ENCODE peak calls at places on chromosomes 11 and 22, in five cellular contexts. One of them, this sample, is unnamed.

GRCh38 chr22:44003776-44004460 is 20.2 kb upstream of the PARVB start:
- DNase-seq in GM23248: no peak
- DNase-seq in fibroblast of lung: no peak
- DNase-seq in neural progenitor cell: peak
- DNase-seq in keratinocyte: no peak
- DNase-seq in this sample: no peak

GRCh38 chr22:44972363-44973083 is 37.3 kb downstream of the PHF21B start:
- DNase-seq in GM23248: no peak
- DNase-seq in fibroblast of lung: peak
- DNase-seq in neural progenitor cell: no peak
- DNase-seq in keratinocyte: no peak
- DNase-seq in this sample: no peak

GRCh38 chr11:45596571-45596970 is 68.9 kb downstream of the CHST1 start:
- DNase-seq in GM23248: no peak
- DNase-seq in fibroblast of lung: no peak
- DNase-seq in neural progenitor cell: no peak
- DNase-seq in keratinocyte: no peak
- DNase-seq in this sample: no peak

GRCh38 chr11:81658722-81659121 is 1074.9 kb downstream of the FAM181B start:
- DNase-seq in GM23248: peak
- DNase-seq in fibroblast of lung: peak
- DNase-seq in neural progenitor cell: peak
- DNase-seq in keratinocyte: no peak
- DNase-seq in this sample: no peak

GRCh38 chr11:65851083-65851579 is 6.8 kb downstream of the CFL1 start:
- DNase-seq in GM23248: no peak
- DNase-seq in fibroblast of lung: no peak
- DNase-seq in neural progenitor cell: peak
- DNase-seq in keratinocyte: no peak
- DNase-seq in this sample: no peak

GRCh38 chr11:79485694-79486093 is 44.9 kb upstream of the TENM4 start:
- DNase-seq in GM23248: no peak
- DNase-seq in fibroblast of lung: no peak
- DNase-seq in neural progenitor cell: peak
- DNase-seq in keratinocyte: no peak
- DNase-seq in this sample: no peak

GRCh38 chr22:42780070-42780540 is 59.4 kb upstream of the A4GALT start:
- DNase-seq in GM23248: peak
- DNase-seq in fibroblast of lung: peak
- DNase-seq in neural progenitor cell: peak
- DNase-seq in keratinocyte: peak
- DNase-seq in this sample: peak

GRCh38 chr11:9719949-9720646 is 56.2 kb downstream of the SWAP70 start:
- DNase-seq in GM23248: peak
- DNase-seq in fibroblast of lung: no peak
- DNase-seq in neural progenitor cell: no peak
- DNase-seq in keratinocyte: no peak
- DNase-seq in this sample: peak

GRCh38 chr11:133997556-133997955 is 40.8 kb upstream of the IGSF9B start:
- DNase-seq in GM23248: no peak
- DNase-seq in fibroblast of lung: no peak
- DNase-seq in neural progenitor cell: no peak
- DNase-seq in keratinocyte: no peak
- DNase-seq in this sample: no peak

GRCh38 chr11:65499713-65500261 is 942 bp downstream of the MALAT1 start:
- DNase-seq in GM23248: no peak
- DNase-seq in fibroblast of lung: no peak
- DNase-seq in neural progenitor cell: no peak
- DNase-seq in keratinocyte: no peak
- DNase-seq in this sample: no peak

GRCh38 chr22:34278121-34278520 is 357.8 kb upstream of the LARGE1 start:
- DNase-seq in GM23248: no peak
- DNase-seq in fibroblast of lung: no peak
- DNase-seq in neural progenitor cell: no peak
- DNase-seq in keratinocyte: no peak
- DNase-seq in this sample: no peak

GRCh38 chr11:83819936-83820549 is 533.9 kb upstream of the CCDC90B start:
- DNase-seq in GM23248: peak
- DNase-seq in fibroblast of lung: peak
- DNase-seq in neural progenitor cell: peak
- DNase-seq in keratinocyte: no peak
- DNase-seq in this sample: peak

GRCh38 chr11:37504925-37505324 is 906.9 kb upstream of the RAG2 start:
- DNase-seq in GM23248: peak
- DNase-seq in fibroblast of lung: peak
- DNase-seq in neural progenitor cell: no peak
- DNase-seq in keratinocyte: peak
- DNase-seq in this sample: no peak

GRCh38 chr11:68270334-68271022 is 1.3 kb downstream of the C11orf24 start:
- DNase-seq in GM23248: no peak
- DNase-seq in fibroblast of lung: no peak
- DNase-seq in neural progenitor cell: no peak
- DNase-seq in keratinocyte: no peak
- DNase-seq in this sample: no peak

GRCh38 chr11:117191680-117192400 is 7.3 kb upstream of the TAGLN start:
- DNase-seq in GM23248: no peak
- DNase-seq in fibroblast of lung: no peak
- DNase-seq in neural progenitor cell: no peak
- DNase-seq in keratinocyte: no peak
- DNase-seq in this sample: no peak

GRCh38 chr11:84564180-84564866 is 1062.8 kb downstream of the DLG2 start:
- DNase-seq in GM23248: peak
- DNase-seq in fibroblast of lung: peak
- DNase-seq in neural progenitor cell: peak
- DNase-seq in keratinocyte: no peak
- DNase-seq in this sample: no peak

GRCh38 chr11:62186195-62186594 is 3.8 kb upstream of the SCGB1D1 start:
- DNase-seq in GM23248: no peak
- DNase-seq in fibroblast of lung: no peak
- DNase-seq in neural progenitor cell: no peak
- DNase-seq in keratinocyte: no peak
- DNase-seq in this sample: no peak

GRCh38 chr11:132099692-132100091 is 729.3 kb downstream of the NTM start:
- DNase-seq in GM23248: peak
- DNase-seq in fibroblast of lung: no peak
- DNase-seq in neural progenitor cell: peak
- DNase-seq in keratinocyte: no peak
- DNase-seq in this sample: no peak

GRCh38 chr11:117300301-117300700 is 9.2 kb downstream of the BACE1-AS start:
- DNase-seq in GM23248: peak
- DNase-seq in fibroblast of lung: peak
- DNase-seq in neural progenitor cell: peak
- DNase-seq in keratinocyte: no peak
- DNase-seq in this sample: no peak

GRCh38 chr22:46107753-46108563 is 42.4 kb upstream of the PPARA start:
- DNase-seq in GM23248: peak
- DNase-seq in fibroblast of lung: no peak
- DNase-seq in neural progenitor cell: no peak
- DNase-seq in keratinocyte: no peak
- DNase-seq in this sample: no peak
- H3K4me3 ChIP-seq in GM23248: no peak
- H3K4me3 ChIP-seq in fibroblast of lung: no peak
- H3K4me3 ChIP-seq in neural progenitor cell: no peak
- H3K4me3 ChIP-seq in keratinocyte: no peak
- H3K4me3 ChIP-seq in this sample: no peak

GRCh38 chr22:21780259-21780658 is 44.7 kb upstream of the YPEL1 start:
- DNase-seq in GM23248: no peak
- DNase-seq in fibroblast of lung: no peak
- DNase-seq in neural progenitor cell: no peak
- DNase-seq in keratinocyte: no peak
- DNase-seq in this sample: no peak
- H3K9ac ChIP-seq in GM23248: no peak
- H3K9ac ChIP-seq in fibroblast of lung: no peak
- H3K9ac ChIP-seq in neural progenitor cell: no peak
- H3K9ac ChIP-seq in keratinocyte: no peak
- H3K9ac ChIP-seq in this sample: no peak

GRCh38 chr11:31820438-31820818 is 9.3 kb upstream of the PAX6 start:
- DNase-seq in GM23248: no peak
- DNase-seq in fibroblast of lung: no peak
- DNase-seq in neural progenitor cell: peak
- DNase-seq in keratinocyte: no peak
- DNase-seq in this sample: no peak
- TF ChIP-seq EZH2 in GM23248: peak
- TF ChIP-seq EZH2 in fibroblast of lung: peak
- TF ChIP-seq EZH2 in neural progenitor cell: no peak
- TF ChIP-seq EZH2 in keratinocyte: peak
- TF ChIP-seq EZH2 in this sample: no peak

GRCh38 chr11:93543292-93543977 is at the start of gene SMCO4:
- DNase-seq in GM23248: peak
- DNase-seq in fibroblast of lung: peak
- DNase-seq in neural progenitor cell: peak
- DNase-seq in keratinocyte: no peak
- DNase-seq in this sample: no peak

GRCh38 chr11:93542753-93543246 is 391 bp downstream of the SMCO4 start:
- DNase-seq in GM23248: peak
- DNase-seq in fibroblast of lung: no peak
- DNase-seq in neural progenitor cell: no peak
- DNase-seq in keratinocyte: no peak
- DNase-seq in this sample: no peak

GRCh38 chr11:93541154-93541553 is 2.0 kb downstream of the SMCO4 start:
- DNase-seq in GM23248: no peak
- DNase-seq in fibroblast of lung: no peak
- DNase-seq in neural progenitor cell: no peak
- DNase-seq in keratinocyte: no peak
- DNase-seq in this sample: no peak

GRCh38 chr11:93540337-93540736 is 2.9 kb downstream of the SMCO4 start:
- DNase-seq in GM23248: no peak
- DNase-seq in fibroblast of lung: no peak
- DNase-seq in neural progenitor cell: no peak
- DNase-seq in keratinocyte: no peak
- DNase-seq in this sample: no peak

DNA sequence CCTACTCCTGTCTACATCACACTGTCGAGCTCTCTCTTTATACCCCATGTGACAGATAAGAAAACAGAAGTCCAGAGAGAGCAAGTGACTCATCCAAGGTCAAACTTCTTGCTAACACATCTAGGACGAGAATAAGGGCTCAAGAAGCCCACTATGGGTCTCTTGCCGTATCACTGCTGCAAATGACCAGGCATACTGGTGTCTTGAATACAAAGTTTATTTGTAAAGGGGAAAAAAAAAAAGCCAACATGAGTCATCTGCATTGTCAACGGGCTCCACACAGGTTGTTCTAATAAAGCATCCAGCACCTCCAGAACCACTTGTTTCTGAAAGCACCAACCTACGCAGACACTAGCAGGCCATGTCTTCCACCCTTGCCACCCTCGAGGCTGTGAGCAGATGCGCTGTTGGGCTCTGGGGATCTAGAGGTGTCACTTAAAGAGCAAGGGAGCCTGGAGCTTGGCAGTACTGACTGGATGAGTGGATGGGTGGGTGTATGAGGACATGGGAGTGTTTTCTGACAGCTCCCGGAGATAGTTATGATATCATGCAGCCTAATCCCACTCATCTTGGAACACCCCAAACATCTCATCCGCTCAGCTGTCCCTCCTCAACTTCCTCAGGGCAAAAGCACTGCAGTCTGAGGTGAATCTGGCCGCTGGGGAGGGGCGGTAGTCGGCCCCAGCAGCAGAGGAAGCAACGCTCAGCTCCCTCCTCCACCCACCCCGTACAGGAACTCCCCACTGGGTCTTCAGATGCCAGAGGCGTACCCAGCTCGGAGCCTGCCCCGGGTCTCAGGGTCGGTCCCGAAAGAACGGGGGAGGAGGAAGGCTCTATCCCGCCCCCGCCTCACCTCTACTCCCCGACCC is 1.1 kb downstream of the SMCO4 start:
- DNase-seq in GM23248: peak
- DNase-seq in fibroblast of lung: peak
- DNase-seq in neural progenitor cell: peak
- DNase-seq in keratinocyte: no peak
- DNase-seq in this sample: no peak
- H3K4me3 ChIP-seq in GM23248: peak
- H3K4me3 ChIP-seq in fibroblast of lung: peak
- H3K4me3 ChIP-seq in neural progenitor cell: peak
- H3K4me3 ChIP-seq in keratinocyte: peak
- H3K4me3 ChIP-seq in this sample: peak

GRCh38 chr11:126127284-126127845 is 64.7 kb upstream of the CDON start:
- DNase-seq in GM23248: peak
- DNase-seq in fibroblast of lung: no peak
- DNase-seq in neural progenitor cell: no peak
- DNase-seq in keratinocyte: no peak
- DNase-seq in this sample: no peak

GRCh38 chr11:126121316-126121715 is 58.6 kb upstream of the CDON start:
- DNase-seq in GM23248: no peak
- DNase-seq in fibroblast of lung: no peak
- DNase-seq in neural progenitor cell: no peak
- DNase-seq in keratinocyte: no peak
- DNase-seq in this sample: no peak

GRCh38 chr11:126124284-126124683 is 61.6 kb upstream of the CDON start:
- DNase-seq in GM23248: no peak
- DNase-seq in fibroblast of lung: no peak
- DNase-seq in neural progenitor cell: no peak
- DNase-seq in keratinocyte: no peak
- DNase-seq in this sample: no peak

GRCh38 chr11:126122863-126123262 is 60.2 kb upstream of the CDON start:
- DNase-seq in GM23248: peak
- DNase-seq in fibroblast of lung: no peak
- DNase-seq in neural progenitor cell: no peak
- DNase-seq in keratinocyte: no peak
- DNase-seq in this sample: no peak

GRCh38 chr11:126123686-126124085 is 61.0 kb upstream of the CDON start:
- DNase-seq in GM23248: no peak
- DNase-seq in fibroblast of lung: no peak
- DNase-seq in neural progenitor cell: no peak
- DNase-seq in keratinocyte: no peak
- DNase-seq in this sample: no peak
- H3K9ac ChIP-seq in GM23248: no peak
- H3K9ac ChIP-seq in fibroblast of lung: no peak
- H3K9ac ChIP-seq in neural progenitor cell: no peak
- H3K9ac ChIP-seq in keratinocyte: no peak
- H3K9ac ChIP-seq in this sample: no peak

DNA sequence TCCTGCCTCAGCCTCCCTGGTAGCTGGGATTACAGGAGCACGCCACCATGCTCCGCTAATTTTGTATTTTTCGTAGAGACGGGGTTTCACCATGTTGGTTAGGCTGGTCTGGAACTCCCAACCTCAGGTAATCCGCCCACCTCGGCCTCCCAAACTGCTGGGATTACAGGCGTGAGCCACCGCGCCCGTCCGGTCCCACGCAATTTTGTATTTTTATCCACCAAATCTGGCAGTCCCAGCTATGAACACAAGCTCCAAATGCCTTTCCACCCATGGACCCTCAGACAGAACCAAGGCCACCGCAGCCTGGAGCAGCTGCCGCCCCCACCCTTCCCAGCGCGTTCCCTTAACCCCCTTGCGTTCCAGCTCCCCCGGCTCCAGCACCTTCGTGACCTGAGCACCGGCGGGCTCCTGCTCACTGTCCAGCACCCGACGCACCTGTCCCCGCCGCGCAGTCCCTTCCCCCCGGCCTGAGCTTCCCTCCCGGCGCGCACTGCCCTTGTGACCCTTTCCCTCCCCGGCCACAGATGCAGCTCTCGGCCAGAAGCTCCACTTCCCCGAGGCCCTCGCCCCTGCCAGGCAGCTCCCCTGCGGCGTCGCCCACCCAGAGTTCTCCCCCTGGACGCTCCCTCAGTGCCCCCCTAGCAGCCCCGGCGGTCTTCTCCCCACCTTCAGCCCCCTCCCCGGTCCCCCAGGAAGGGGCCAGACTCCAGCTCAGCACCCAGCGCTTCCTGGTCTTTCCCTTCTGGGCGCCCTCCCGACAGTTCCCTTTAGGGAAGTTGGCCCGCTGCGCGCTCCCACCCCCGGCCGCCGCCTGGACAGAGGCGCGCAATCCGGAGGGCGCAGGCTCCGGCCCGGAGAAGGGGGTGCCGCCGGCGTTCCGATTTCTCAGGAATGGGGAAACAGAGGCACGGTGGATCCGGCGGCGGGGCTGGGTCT is 5.6 kb upstream of the ZBED4 start:
- DNase-seq in GM23248: peak
- DNase-seq in fibroblast of lung: no peak
- DNase-seq in neural progenitor cell: peak
- DNase-seq in keratinocyte: no peak
- DNase-seq in this sample: no peak
- TF ChIP-seq EZH2 in GM23248: peak
- TF ChIP-seq EZH2 in fibroblast of lung: peak
- TF ChIP-seq EZH2 in neural progenitor cell: peak
- TF ChIP-seq EZH2 in keratinocyte: peak
- TF ChIP-seq EZH2 in this sample: no peak

This sample was measured in SK-N-MC.